ENCODE peak calls at places on chromosomes 12 and 14, in four cellular contexts. X is HepG2, B is H1, D is SK-N-SH. K is an unnamed sample.
A peak's percentile ranks its signal among the peaks of the same experiment; 100 is the strongest.

GRCh38 chr12:65892905-65893304 is 68.6 kb downstream of the HMGA2 start:
- DNase-seq in X (no peak), B (no peak), D (no peak), K (peak; percentile 79)

GRCh38 chr12:26369588-26369987 is 174.2 kb downstream of the SSPN start:
- DNase-seq in B (no peak), X (no peak), D (no peak), K (no peak)

GRCh38 chr12:27158322-27158721 is 75.9 kb upstream of the C12orf71 start:
- DNase-seq in D (no peak), X (no peak), B (no peak), K (no peak)

GRCh38 chr14:91372680-91373495 is 44.7 kb downstream of the CCDC88C start:
- DNase-seq in B (no peak), X (no peak), D (peak; percentile 70), K (peak; percentile 36)

GRCh38 chr14:66117600-66117999 is 368.6 kb upstream of the CCDC196 start:
- DNase-seq in B (no peak), X (no peak), D (no peak), K (peak; percentile 80)

GRCh38 chr14:65002586-65003210 is 16.0 kb downstream of the FNTB start:
- DNase-seq in B (no peak), D (no peak), X (no peak), K (no peak)

GRCh38 chr12:16155938-16156337 is 121.5 kb downstream of the SLC15A5 start:
- DNase-seq in D (no peak), B (no peak), X (no peak), K (no peak)

GRCh38 chr14:99722741-99723140 is 38.6 kb downstream of the CYP46A1 start:
- DNase-seq in B (no peak), D (no peak), X (no peak), K (no peak)

GRCh38 chr12:7832059-7832696 is 40.5 kb downstream of the SLC2A14 start:
- DNase-seq in X (peak; percentile 62), B (no peak), D (peak; percentile 49), K (peak; percentile 58)

DNA sequence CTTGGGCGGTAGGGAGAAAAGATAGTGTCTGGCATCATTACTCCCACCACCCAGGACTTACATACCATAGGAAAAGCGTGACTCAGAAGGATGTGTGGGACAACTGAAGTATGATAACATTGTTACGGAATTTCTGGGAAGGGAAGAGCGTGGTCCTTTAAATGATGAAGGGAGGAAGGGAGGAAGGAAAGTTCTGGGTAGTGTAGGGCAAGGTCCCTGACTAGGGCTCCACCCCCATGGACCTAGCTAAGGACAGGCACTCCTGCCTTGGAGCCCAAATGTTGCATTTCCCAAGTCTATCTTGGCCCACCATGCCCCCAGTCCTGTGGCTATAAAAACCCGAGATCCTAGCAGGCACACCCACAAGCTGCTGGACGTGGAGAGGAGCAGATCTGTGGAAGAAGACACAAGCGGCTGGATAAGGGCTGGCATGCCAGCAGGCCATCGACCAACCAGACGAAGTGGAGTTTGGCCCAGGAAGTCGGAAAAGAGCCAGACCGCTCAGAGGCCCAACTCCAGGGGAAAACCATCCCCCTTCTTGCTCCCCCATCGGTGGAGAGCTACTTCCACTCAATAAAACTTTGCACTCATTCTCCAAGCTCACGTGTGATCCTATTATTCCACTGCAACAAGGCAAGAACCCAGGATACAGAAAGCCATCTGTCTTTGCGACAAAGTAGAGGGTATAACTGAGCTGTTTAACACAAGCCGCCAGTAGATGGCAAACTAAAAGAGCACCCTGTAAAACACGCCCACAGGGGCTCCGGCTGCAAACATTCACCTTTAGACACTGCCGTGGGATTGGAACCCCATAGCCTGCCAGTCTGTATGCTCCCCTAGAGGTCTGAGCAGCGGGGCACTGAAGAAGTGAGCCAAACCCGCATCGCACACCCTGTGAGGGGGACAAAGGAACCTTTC is 23.0 kb upstream of the RAB21 start:
- DNase-seq in D (no peak), B (no peak), X (peak; percentile 79), K (no peak)
- H2AFZ ChIP-seq in D (peak overlapping the region; percentile 74), B (peak overlapping the region; percentile 98), X (peak overlapping the region; percentile 96), K (peak overlapping the region; percentile 17)

DNA sequence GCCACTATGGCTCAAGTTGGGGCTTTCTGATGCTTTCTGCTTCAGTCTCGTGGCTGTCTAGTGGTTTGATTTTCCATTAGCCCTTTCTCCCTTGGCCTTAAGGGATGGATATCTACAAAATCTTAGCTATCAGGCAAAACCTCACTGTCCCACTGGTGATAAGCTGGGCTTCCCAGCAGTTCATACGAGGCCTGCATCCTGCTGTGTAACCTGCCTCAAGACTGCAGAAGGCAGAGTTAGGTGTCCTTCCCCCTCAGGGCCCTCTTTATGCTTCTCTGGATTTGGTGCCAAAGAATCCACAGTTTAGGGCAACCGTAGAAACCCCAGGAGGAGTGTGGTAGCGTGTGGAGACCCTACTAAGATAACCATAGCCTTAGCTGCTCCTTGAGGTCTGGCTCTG is 38.9 kb downstream of the ETV6 start:
- DNase-seq in D (no peak), B (no peak), X (no peak), K (no peak)
- TF ChIP-seq POLR2AphosphoS5 in D (no peak), B (no peak), X (no peak), K (no peak)

GRCh38 chr12:110957159-110957558 is 36.8 kb upstream of the MYL2 start:
- DNase-seq in B (no peak), X (no peak), D (no peak), K (no peak)
- H2AFZ ChIP-seq in B (no peak overlapping the region), X (no peak overlapping the region), D (peak overlapping the region; percentile 83), K (no peak overlapping the region)

DNA sequence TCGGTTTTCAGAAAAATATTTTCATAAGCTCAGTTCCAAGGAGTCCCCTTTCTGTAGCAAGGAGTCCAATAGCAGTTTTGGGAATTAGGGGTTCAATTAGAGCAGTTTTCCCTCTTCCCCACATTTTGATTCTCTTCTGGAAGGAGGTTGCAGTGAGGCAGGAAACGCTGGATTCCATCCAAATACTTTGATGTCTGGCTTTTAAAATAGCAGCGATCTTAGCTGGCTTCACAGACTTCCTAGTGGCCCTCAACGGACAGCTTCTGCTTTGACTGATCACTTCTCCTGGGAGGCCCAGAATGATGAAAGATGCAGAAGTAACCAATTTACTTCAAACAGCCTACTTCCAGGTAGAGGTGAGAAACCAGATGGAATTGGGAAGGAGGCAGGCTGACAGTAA is 63.1 kb downstream of the C12orf75 start:
- DNase-seq in D (no peak), B (no peak), X (no peak), K (peak; percentile 65)
- TF ChIP-seq POLR2AphosphoS5 in D (no peak), B (no peak), X (no peak), K (no peak)

DNA sequence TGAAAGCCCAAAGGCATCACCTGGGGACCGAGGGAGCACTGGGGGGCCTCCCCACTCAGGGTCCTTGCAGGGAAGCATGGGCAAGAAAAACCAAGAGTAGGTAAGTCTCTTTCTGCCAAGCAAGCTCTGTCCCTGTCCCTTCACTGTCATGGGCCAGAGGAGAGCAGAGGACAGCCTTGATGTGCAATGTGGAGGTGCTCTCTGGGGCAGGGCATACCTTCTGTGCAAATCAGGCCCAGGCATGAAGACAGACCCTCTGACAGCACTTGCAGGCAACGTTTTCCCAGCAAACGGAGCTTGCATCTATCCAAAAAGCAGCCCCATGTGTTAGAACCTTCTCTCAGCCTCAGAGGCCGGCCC is 192.5 kb upstream of the PWP1 start:
- DNase-seq in B (no peak), X (no peak), D (no peak), K (no peak)
- H2AFZ ChIP-seq in B (no peak overlapping the region), X (no peak overlapping the region), D (no peak overlapping the region), K (no peak overlapping the region)